ENCODE peak calls at places on chromosomes 12 and 14, in six cellular contexts. E is NCI-H460; A is GM12865; N is NCI-H345; I is activated naive CD8-positive, alpha-beta T cell treated with anti-CD3 and anti-CD28 coated beads for 36 hours; C is hypothalamus. F is an unnamed sample.

GRCh38 chr12:116592116-116592637 is 33.0 kb downstream of the MAP1LC3B2 start:
- DNase-seq in E (no peak), A (no peak), N (no peak), I (no peak), C (peak), F (no peak)

GRCh38 chr12:20376984-20377383 is 8.6 kb downstream of the PDE3A start:
- DNase-seq in E (no peak), A (peak), N (no peak), I (no peak), C (no peak), F (peak)

GRCh38 chr14:30525833-30526232 is 33.1 kb upstream of the G2E3 start:
- DNase-seq in E (no peak), A (no peak), N (no peak), I (no peak), C (no peak), F (no peak)

GRCh38 chr12:94879542-94879941 is 124.0 kb downstream of the NDUFA12 start:
- DNase-seq in E (no peak), A (no peak), N (no peak), I (no peak), C (no peak), F (no peak)

GRCh38 chr12:111766608-111767361 is at the start of gene ALDH2:
- DNase-seq in E (peak), A (peak), N (peak), I (peak), C (peak), F (no peak)

GRCh38 chr12:6960291-6961277 is 9.4 kb downstream of the PTPN6 start:
- DNase-seq in E (no peak), A (peak), N (no peak), I (no peak), C (no peak), F (peak)

GRCh38 chr14:89486505-89486904 is 69.5 kb upstream of the FOXN3 start:
- DNase-seq in E (no peak), A (no peak), N (no peak), I (no peak), C (no peak), F (no peak)

GRCh38 chr14:89618309-89618708 is 201.3 kb upstream of the FOXN3 start:
- DNase-seq in E (no peak), A (peak), N (no peak), I (no peak), C (no peak), F (peak)

GRCh38 chr12:104055686-104056388 is 5.8 kb upstream of the GLT8D2 start:
- DNase-seq in E (no peak), A (no peak), N (no peak), I (no peak), C (no peak), F (no peak)

GRCh38 chr12:115956674-115957073 is 320.8 kb downstream of the MED13L start:
- DNase-seq in E (no peak), A (no peak), N (no peak), I (no peak), C (no peak), F (no peak)

GRCh38 chr12:74365178-74365964 is 172.3 kb upstream of the ATXN7L3B start:
- DNase-seq in E (peak), A (peak), N (peak), I (peak), C (no peak), F (peak)

GRCh38 chr14:20516921-20517320 is 11.6 kb downstream of the RNASE10 start:
- DNase-seq in E (no peak), A (no peak), N (no peak), I (no peak), C (no peak), F (no peak)